ENCODE peak calls at places on chromosomes 13 and 19, in eight cellular contexts. I, G, Z, P, F, Y, E and C are unnamed samples.

GRCh38 chr19:4738734-4739133 is 15.1 kb upstream of the DPP9 start:
- DNase-seq in F (peak; percentile 50), E (no peak), Z (no peak), Y (no peak), P (no peak), G (no peak), I (peak; percentile 47), C (no peak)

GRCh38 chr19:34428549-34429285 is 536 bp downstream of the UBA2 start:
- DNase-seq in E (peak; percentile 35), P (no peak), Y (peak; percentile 47), F (peak; percentile 68), G (no peak), I (peak; percentile 52), Z (peak; percentile 61), C (peak; percentile 23)

GRCh38 chr13:91046715-91047327 is 300.7 kb upstream of the MIR17HG start:
- DNase-seq in P (no peak), G (no peak), E (no peak), F (no peak), Y (no peak), Z (peak; percentile 8), I (no peak), C (no peak)

GRCh38 chr13:97004886-97005285 is 10.6 kb upstream of the OXGR1 start:
- DNase-seq in E (no peak), Y (no peak), P (no peak), F (no peak), I (no peak), G (no peak), Z (no peak), C (no peak)

GRCh38 chr13:76646946-76647345 is 239.3 kb downstream of the KCTD12 start:
- DNase-seq in E (no peak), I (no peak), Z (no peak), F (no peak), G (no peak), Y (no peak), P (no peak), C (no peak)

GRCh38 chr13:112996671-112997091 is 27.7 kb downstream of the MCF2L start:
- DNase-seq in E (no peak), Y (no peak), G (no peak), P (no peak), F (no peak), Z (no peak), I (no peak), C (no peak)

GRCh38 chr13:30510091-30510490 is 44.4 kb upstream of the HMGB1 start:
- DNase-seq in Y (no peak), Z (no peak), P (no peak), E (no peak), I (no peak), G (no peak), F (no peak), C (no peak)

GRCh38 chr13:66886248-66886647 is 343.9 kb downstream of the PCDH9 start:
- DNase-seq in G (no peak), Y (no peak), E (no peak), I (no peak), F (no peak), Z (peak; percentile 3), P (no peak), C (no peak)

GRCh38 chr13:46270416-46270815 is 58.7 kb downstream of the LRRC63 start:
- DNase-seq in P (no peak), Z (no peak), E (no peak), G (no peak), I (no peak), F (no peak), Y (no peak), C (no peak)

GRCh38 chr19:49712397-49712859 is 21.5 kb downstream of the CPT1C start:
- DNase-seq in E (no peak), I (no peak), G (no peak), F (peak; percentile 30), Y (peak; percentile 57), Z (peak; percentile 72), P (peak; percentile 95), C (peak; percentile 57)

GRCh38 chr13:67509039-67509438 is 278.9 kb upstream of the PCDH9 start:
- DNase-seq in I (no peak), Y (no peak), E (no peak), G (no peak), F (no peak), P (no peak), Z (no peak), C (no peak)

GRCh38 chr13:50230365-50230978 is 215.2 kb downstream of the KCNRG start:
- DNase-seq in Y (no peak), E (no peak), F (no peak), G (no peak), Z (no peak), P (no peak), I (no peak), C (no peak)

GRCh38 chr13:112885782-112886268 is 83.2 kb upstream of the MCF2L start:
- DNase-seq in F (peak; percentile 94), Y (peak; percentile 85), I (peak; percentile 74), G (no peak), Z (peak; percentile 95), E (no peak), P (peak; percentile 65), C (peak; percentile 82)

GRCh38 chr13:42580644-42581043 is 6.7 kb downstream of the TNFSF11 start:
- DNase-seq in I (no peak), G (no peak), Z (no peak), P (no peak), Y (no peak), F (no peak), E (no peak), C (no peak)

GRCh38 chr13:110965038-110965754 is 50.3 kb upstream of the ANKRD10 start:
- DNase-seq in E (no peak), F (no peak), G (no peak), P (no peak), I (no peak), Y (peak; percentile 69), Z (no peak), C (no peak)

GRCh38 chr19:41997121-41997850 is 3.3 kb upstream of the ATP1A3 start:
- DNase-seq in F (peak; percentile 53), E (no peak), I (peak; percentile 37), Y (peak; percentile 75), Z (peak; percentile 90), G (peak; percentile 17), P (no peak), C (peak; percentile 47)

GRCh38 chr13:75181906-75182305 is 300.1 kb downstream of the TBC1D4 start:
- DNase-seq in P (no peak), F (no peak), E (no peak), G (no peak), Z (no peak), I (no peak), Y (no peak), C (no peak)

GRCh38 chr13:94764576-94765321 is 52.4 kb upstream of the SOX21 start:
- DNase-seq in Z (peak; percentile 23), F (no peak), G (no peak), E (no peak), I (no peak), P (no peak), Y (no peak), C (no peak)

DNA sequence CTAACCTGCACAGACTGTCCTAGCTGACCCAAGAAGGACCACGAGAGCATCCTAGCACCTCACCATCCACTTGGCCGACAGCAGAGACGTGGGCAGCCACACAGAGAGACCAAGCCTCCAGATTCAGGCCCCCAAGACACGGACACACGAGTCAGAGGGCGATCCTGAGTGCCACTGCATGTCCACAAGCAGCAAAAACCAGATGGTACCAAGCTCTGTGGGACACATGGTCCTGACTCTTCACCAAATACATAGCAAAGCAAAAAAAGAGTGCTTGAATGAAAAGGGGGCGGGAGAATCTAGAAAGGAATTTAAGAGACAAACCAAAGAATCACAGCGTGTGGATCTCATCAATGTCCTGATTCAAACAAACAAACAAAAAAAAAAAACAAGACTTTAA is 45.2 kb downstream of the MLLT1 start:
- DNase-seq in G (no peak), I (no peak), F (no peak), E (no peak), Y (no peak), Z (no peak), P (no peak), C (no peak)
- H3K27ac ChIP-seq in G (no peak overlapping the region), I (peak overlapping the region; percentile 60), F (no peak overlapping the region), E (no peak overlapping the region), Y (peak overlapping the region; percentile 99), Z (no peak overlapping the region), P (peak overlapping the region; percentile 73), C (peak overlapping the region; percentile 88)

GRCh38 chr19:1364070-1364719 is 19.5 kb upstream of the NDUFS7 start:
- DNase-seq in G (no peak), Y (no peak), F (no peak), I (no peak), Z (no peak), P (no peak), E (peak; percentile 54), C (no peak)
- H3K27ac ChIP-seq in G (no peak overlapping the region), Y (no peak overlapping the region), F (no peak overlapping the region), I (no peak overlapping the region), Z (no peak overlapping the region), P (no peak overlapping the region), E (peak overlapping the region; percentile 43), C (no peak overlapping the region)

DNA sequence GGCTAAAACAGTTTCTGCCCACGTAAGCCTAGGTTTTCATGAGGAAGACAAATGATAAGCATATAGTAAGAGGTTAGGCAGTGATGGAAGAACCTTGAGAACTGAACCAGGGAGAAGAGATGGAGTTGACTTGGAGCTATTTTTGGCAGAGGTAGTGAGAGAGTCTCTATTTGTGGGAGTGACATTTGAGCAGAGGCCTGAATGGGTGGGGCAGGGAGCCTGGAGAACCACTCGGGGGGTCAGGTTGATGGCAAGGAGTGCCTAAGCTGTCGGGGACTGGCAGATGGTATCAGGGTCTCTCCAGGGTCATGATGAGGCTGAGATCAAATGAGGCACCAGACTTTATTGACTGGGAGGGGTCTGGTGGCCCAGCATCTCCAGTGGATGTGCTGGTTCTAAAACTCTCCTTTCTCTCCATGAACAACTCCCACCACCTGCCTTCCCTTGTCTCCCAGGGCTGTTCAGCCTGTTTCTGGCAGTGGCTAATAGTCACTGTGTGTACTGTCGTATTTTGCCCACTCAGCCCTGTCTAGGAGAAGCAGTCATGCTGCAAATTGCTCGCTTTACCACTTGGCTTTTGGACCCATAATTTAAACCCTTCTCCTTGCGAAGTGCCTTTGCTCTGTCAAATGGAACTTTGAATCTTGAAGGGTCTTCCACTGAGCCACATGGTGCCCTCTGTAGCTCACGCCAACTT is 3.6 kb downstream of the MAU2 start:
- DNase-seq in P (no peak), I (no peak), F (no peak), Z (no peak), G (no peak), E (no peak), Y (no peak), C (no peak)
- H3K27ac ChIP-seq in P (no peak overlapping the region), I (peak overlapping the region; percentile 95), F (no peak overlapping the region), Z (no peak overlapping the region), G (no peak overlapping the region), E (no peak overlapping the region), Y (peak overlapping the region; percentile 21), C (peak overlapping the region; percentile 47)

DNA sequence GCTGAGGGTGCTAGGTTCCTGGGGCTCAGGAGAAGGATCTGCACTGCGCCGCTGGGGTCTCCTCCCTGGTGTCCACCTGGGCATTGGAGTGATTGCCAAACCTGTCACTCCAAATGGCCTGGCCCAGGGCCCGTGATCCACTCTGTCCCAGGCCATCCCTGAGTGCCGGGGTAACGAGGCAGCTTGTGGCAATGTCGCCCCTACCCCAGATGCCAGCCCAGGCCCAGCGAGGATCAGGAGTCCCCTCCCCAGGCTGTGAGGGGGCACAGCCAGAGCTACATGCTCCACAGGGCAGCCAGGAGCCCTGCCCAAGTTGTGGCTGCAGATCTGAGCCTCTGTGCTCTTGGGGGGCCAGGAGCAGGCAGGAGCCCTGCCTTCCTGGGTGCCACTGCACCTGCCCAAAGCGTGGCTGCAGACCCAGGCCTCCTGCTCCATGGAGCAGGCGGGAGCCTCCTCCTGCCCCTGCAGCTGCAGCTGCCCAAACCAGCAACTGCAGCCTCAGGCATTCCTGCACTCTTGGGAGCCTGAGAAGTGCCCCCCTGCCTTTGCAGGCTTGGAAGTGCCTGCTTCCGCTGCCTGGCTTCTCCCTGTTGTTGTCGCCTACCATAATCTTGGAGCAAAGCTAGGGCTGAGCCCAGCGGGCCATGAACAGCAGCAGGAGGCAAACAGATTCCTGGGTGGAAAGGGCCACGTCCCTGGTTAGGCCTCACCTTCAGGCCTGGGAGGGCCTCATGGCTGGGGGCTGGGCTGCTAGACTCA is 4.6 kb downstream of the IGFL4 start:
- DNase-seq in P (no peak), Y (no peak), I (no peak), F (no peak), G (no peak), Z (no peak), E (no peak), C (no peak)
- H3K27ac ChIP-seq in P (no peak overlapping the region), Y (no peak overlapping the region), I (no peak overlapping the region), F (no peak overlapping the region), G (no peak overlapping the region), Z (no peak overlapping the region), E (no peak overlapping the region), C (no peak overlapping the region)